ENCODE peak calls at places on chromosome 21, in six cellular contexts. One of them, this sample, is unnamed.

GRCh38 chr21:37358392-37358791 is 8.2 kb upstream of the DYRK1A start:
- DNase-seq in GM06990: no peak
- DNase-seq in lung: no peak
- DNase-seq in neural progenitor cell: no peak
- DNase-seq in right atrium auricular region: no peak
- DNase-seq in HFF-Myc: no peak
- DNase-seq in this sample: peak; percentile 60

GRCh38 chr21:16535100-16535418 is 805.3 kb downstream of the USP25 start:
- DNase-seq in HFF-Myc: peak; percentile 55
- DNase-seq in lung: peak; percentile 61
- DNase-seq in GM06990: no peak
- DNase-seq in right atrium auricular region: peak; percentile 92
- DNase-seq in neural progenitor cell: peak; percentile 8
- DNase-seq in this sample: peak; percentile 61

GRCh38 chr21:29378814-29379213 is 80.1 kb downstream of the BACH1 start:
- DNase-seq in lung: peak; percentile 17
- DNase-seq in GM06990: no peak
- DNase-seq in neural progenitor cell: no peak
- DNase-seq in HFF-Myc: no peak
- DNase-seq in right atrium auricular region: no peak
- DNase-seq in this sample: peak; percentile 58

GRCh38 chr21:26099610-26100219 is 70.9 kb downstream of the APP start:
- DNase-seq in lung: no peak
- DNase-seq in HFF-Myc: no peak
- DNase-seq in GM06990: no peak
- DNase-seq in right atrium auricular region: no peak
- DNase-seq in neural progenitor cell: no peak
- DNase-seq in this sample: peak; percentile 71

GRCh38 chr21:15731243-15731613 is 1.4 kb downstream of the USP25 start:
- DNase-seq in HFF-Myc: no peak
- DNase-seq in lung: no peak
- DNase-seq in neural progenitor cell: no peak
- DNase-seq in GM06990: no peak
- DNase-seq in right atrium auricular region: no peak
- DNase-seq in this sample: peak; percentile 13

GRCh38 chr21:15801352-15801863 is 71.6 kb downstream of the USP25 start:
- DNase-seq in lung: no peak
- DNase-seq in HFF-Myc: no peak
- DNase-seq in right atrium auricular region: no peak
- DNase-seq in GM06990: no peak
- DNase-seq in neural progenitor cell: no peak
- DNase-seq in this sample: no peak

GRCh38 chr21:40165212-40165611 is 298.0 kb downstream of the PCP4 start:
- DNase-seq in neural progenitor cell: peak; percentile 61
- DNase-seq in lung: no peak
- DNase-seq in GM06990: no peak
- DNase-seq in right atrium auricular region: no peak
- DNase-seq in HFF-Myc: no peak
- DNase-seq in this sample: no peak

GRCh38 chr21:35303085-35303484 is 254.0 kb upstream of the RUNX1 start:
- DNase-seq in HFF-Myc: peak; percentile 75
- DNase-seq in neural progenitor cell: no peak
- DNase-seq in lung: no peak
- DNase-seq in GM06990: no peak
- DNase-seq in right atrium auricular region: no peak
- DNase-seq in this sample: peak; percentile 89

GRCh38 chr21:35170244-35170756 is 121.2 kb upstream of the RUNX1 start:
- DNase-seq in GM06990: no peak
- DNase-seq in HFF-Myc: no peak
- DNase-seq in neural progenitor cell: no peak
- DNase-seq in lung: no peak
- DNase-seq in right atrium auricular region: no peak
- DNase-seq in this sample: no peak

GRCh38 chr21:36825683-36826082 is 126.8 kb downstream of the SIM2 start:
- DNase-seq in right atrium auricular region: no peak
- DNase-seq in neural progenitor cell: no peak
- DNase-seq in HFF-Myc: no peak
- DNase-seq in GM06990: no peak
- DNase-seq in lung: no peak
- DNase-seq in this sample: no peak

GRCh38 chr21:15848632-15849031 is 118.8 kb downstream of the USP25 start:
- DNase-seq in GM06990: no peak
- DNase-seq in right atrium auricular region: no peak
- DNase-seq in HFF-Myc: no peak
- DNase-seq in neural progenitor cell: no peak
- DNase-seq in lung: no peak
- DNase-seq in this sample: peak; percentile 42

GRCh38 chr21:38938343-38938742 is 132.6 kb downstream of the ETS2 start:
- DNase-seq in GM06990: no peak
- DNase-seq in right atrium auricular region: no peak
- DNase-seq in neural progenitor cell: peak; percentile 66
- DNase-seq in HFF-Myc: no peak
- DNase-seq in lung: no peak
- DNase-seq in this sample: peak; percentile 34

GRCh38 chr21:23951251-23951650 is 1656.0 kb downstream of the MRPL39 start:
- DNase-seq in neural progenitor cell: no peak
- DNase-seq in HFF-Myc: no peak
- DNase-seq in lung: no peak
- DNase-seq in right atrium auricular region: no peak
- DNase-seq in GM06990: no peak
- DNase-seq in this sample: no peak

GRCh38 chr21:18951291-18952038 is 547.9 kb upstream of the TMPRSS15 start:
- DNase-seq in right atrium auricular region: no peak
- DNase-seq in GM06990: no peak
- DNase-seq in lung: no peak
- DNase-seq in HFF-Myc: no peak
- DNase-seq in neural progenitor cell: peak; percentile 84
- DNase-seq in this sample: no peak

GRCh38 chr21:36627242-36627641 is 71.7 kb upstream of the SIM2 start:
- DNase-seq in right atrium auricular region: no peak
- DNase-seq in neural progenitor cell: no peak
- DNase-seq in HFF-Myc: no peak
- DNase-seq in GM06990: no peak
- DNase-seq in lung: no peak
- DNase-seq in this sample: no peak

GRCh38 chr21:26918318-26919065 is 48.4 kb downstream of the ADAMTS5 start:
- DNase-seq in right atrium auricular region: no peak
- DNase-seq in GM06990: no peak
- DNase-seq in lung: no peak
- DNase-seq in HFF-Myc: peak; percentile 43
- DNase-seq in neural progenitor cell: no peak
- DNase-seq in this sample: peak; percentile 92

GRCh38 chr21:36701912-36702621 is 3.2 kb downstream of the SIM2 start:
- DNase-seq in neural progenitor cell: peak; percentile 47
- DNase-seq in right atrium auricular region: no peak
- DNase-seq in HFF-Myc: no peak
- DNase-seq in GM06990: no peak
- DNase-seq in lung: no peak
- DNase-seq in this sample: no peak

GRCh38 chr21:24217141-24217540 is 1390.1 kb downstream of the MRPL39 start:
- DNase-seq in right atrium auricular region: no peak
- DNase-seq in lung: no peak
- DNase-seq in GM06990: no peak
- DNase-seq in HFF-Myc: no peak
- DNase-seq in neural progenitor cell: no peak
- DNase-seq in this sample: no peak

GRCh38 chr21:15468368-15468767 is 261.4 kb upstream of the USP25 start:
- DNase-seq in right atrium auricular region: no peak
- DNase-seq in GM06990: no peak
- DNase-seq in neural progenitor cell: no peak
- DNase-seq in lung: no peak
- DNase-seq in HFF-Myc: no peak
- DNase-seq in this sample: peak; percentile 8

GRCh38 chr21:22791986-22792560 is 1793.9 kb downstream of the NCAM2 start:
- DNase-seq in right atrium auricular region: no peak
- DNase-seq in GM06990: no peak
- DNase-seq in HFF-Myc: peak; percentile 4
- DNase-seq in lung: no peak
- DNase-seq in neural progenitor cell: peak; percentile 72
- DNase-seq in this sample: peak; percentile 45

GRCh38 chr21:37337179-37337578 is 29.4 kb upstream of the DYRK1A start:
- DNase-seq in HFF-Myc: no peak
- DNase-seq in right atrium auricular region: no peak
- DNase-seq in lung: no peak
- DNase-seq in GM06990: no peak
- DNase-seq in neural progenitor cell: no peak
- DNase-seq in this sample: no peak

GRCh38 chr21:17498586-17498985 is 14.3 kb upstream of the CXADR start:
- DNase-seq in neural progenitor cell: no peak
- DNase-seq in GM06990: no peak
- DNase-seq in lung: no peak
- DNase-seq in HFF-Myc: no peak
- DNase-seq in right atrium auricular region: no peak
- DNase-seq in this sample: no peak

GRCh38 chr21:33368576-33368975 is 34.6 kb upstream of the IFNGR2 start:
- DNase-seq in HFF-Myc: no peak
- DNase-seq in lung: no peak
- DNase-seq in GM06990: no peak
- DNase-seq in right atrium auricular region: no peak
- DNase-seq in neural progenitor cell: no peak
- DNase-seq in this sample: no peak

GRCh38 chr21:33364830-33365229 is 38.4 kb upstream of the IFNGR2 start:
- DNase-seq in lung: no peak
- DNase-seq in HFF-Myc: no peak
- DNase-seq in neural progenitor cell: no peak
- DNase-seq in GM06990: no peak
- DNase-seq in right atrium auricular region: no peak
- DNase-seq in this sample: no peak

GRCh38 chr21:33368124-33368523 is 35.1 kb upstream of the IFNGR2 start:
- DNase-seq in neural progenitor cell: no peak
- DNase-seq in lung: no peak
- DNase-seq in HFF-Myc: no peak
- DNase-seq in GM06990: no peak
- DNase-seq in right atrium auricular region: no peak
- DNase-seq in this sample: no peak

GRCh38 chr21:33369586-33369985 is 33.6 kb upstream of the IFNGR2 start:
- DNase-seq in GM06990: no peak
- DNase-seq in HFF-Myc: no peak
- DNase-seq in right atrium auricular region: no peak
- DNase-seq in neural progenitor cell: no peak
- DNase-seq in lung: no peak
- DNase-seq in this sample: no peak

DNA sequence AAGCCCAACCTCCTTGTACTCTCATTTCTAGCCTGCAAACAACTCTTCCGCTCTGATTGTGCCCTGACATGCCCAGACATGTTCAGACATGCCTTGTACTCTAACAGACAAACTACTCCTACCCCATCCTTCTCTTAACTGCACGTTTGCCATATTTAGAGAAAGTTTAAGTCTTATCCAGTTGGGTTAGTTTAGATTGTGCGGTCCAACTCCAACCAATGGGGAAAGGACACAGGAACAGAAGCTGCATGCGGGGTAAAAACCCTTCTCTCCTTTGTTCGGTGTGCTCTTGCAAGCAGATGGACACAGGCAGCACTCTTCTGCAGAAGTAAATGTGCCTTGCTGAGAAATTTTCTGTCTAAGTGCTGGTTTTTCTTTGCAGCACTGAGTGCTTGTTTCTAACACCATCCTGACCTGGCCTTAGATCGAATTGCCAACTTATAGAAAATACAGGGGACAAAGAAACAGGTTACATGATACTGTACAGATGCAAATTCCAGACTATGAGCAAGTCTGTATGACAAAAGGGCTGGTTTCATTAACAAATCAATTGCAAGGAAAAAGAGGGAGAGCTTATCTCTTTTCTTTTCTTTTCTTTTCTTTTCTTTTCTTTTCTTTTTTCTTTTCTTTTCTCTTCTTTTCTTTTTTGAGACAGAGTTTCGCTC is 35.8 kb upstream of the IFNGR2 start:
- DNase-seq in HFF-Myc: peak; percentile 37
- DNase-seq in right atrium auricular region: no peak
- DNase-seq in GM06990: no peak
- DNase-seq in lung: no peak
- DNase-seq in neural progenitor cell: peak; percentile 19
- DNase-seq in this sample: no peak
- H3K4me3 ChIP-seq in HFF-Myc: no peak overlapping the region
- H3K4me3 ChIP-seq in right atrium auricular region: no peak overlapping the region
- H3K4me3 ChIP-seq in GM06990: no peak overlapping the region
- H3K4me3 ChIP-seq in lung: no peak overlapping the region
- H3K4me3 ChIP-seq in neural progenitor cell: no peak overlapping the region
- H3K4me3 ChIP-seq in this sample: no peak overlapping the region

DNA sequence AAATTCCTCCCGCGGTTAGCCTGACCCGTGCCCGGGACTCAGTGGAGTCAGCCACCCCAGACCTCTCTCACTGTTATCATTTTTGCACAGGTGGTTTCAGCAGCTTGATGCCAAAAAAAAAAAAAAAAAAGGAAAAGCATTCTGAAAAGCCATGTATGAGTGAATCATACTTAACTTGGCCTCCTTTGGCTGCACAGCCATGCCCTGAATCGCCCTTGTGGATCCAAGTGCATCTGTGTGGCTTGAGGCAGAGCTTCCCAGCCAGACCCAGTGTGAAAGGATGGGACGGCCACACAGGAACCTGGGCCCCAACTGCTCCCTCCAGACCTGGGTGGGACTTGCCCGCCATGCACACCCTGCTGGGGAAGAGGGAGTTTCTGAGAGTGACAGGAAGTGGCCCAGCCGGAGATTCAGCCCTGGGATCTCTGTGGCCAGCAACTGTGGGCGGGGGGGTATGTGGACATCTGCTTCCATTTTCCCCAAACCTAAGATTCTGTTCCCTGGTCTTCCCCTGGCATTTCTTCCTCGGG is 8.6 kb downstream of the YBEY start:
- DNase-seq in GM06990: no peak
- DNase-seq in lung: no peak
- DNase-seq in right atrium auricular region: no peak
- DNase-seq in neural progenitor cell: no peak
- DNase-seq in HFF-Myc: peak; percentile 48
- DNase-seq in this sample: peak; percentile 53
- TF ChIP-seq CTCF in GM06990: no peak
- TF ChIP-seq CTCF in lung: no peak
- TF ChIP-seq CTCF in right atrium auricular region: no peak
- TF ChIP-seq CTCF in neural progenitor cell: no peak
- TF ChIP-seq CTCF in HFF-Myc: no peak
- TF ChIP-seq CTCF in this sample: no peak

GRCh38 chr21:45556302-45556644 is 14.0 kb upstream of the SLC19A1 start:
- DNase-seq in HFF-Myc: no peak
- DNase-seq in GM06990: no peak
- DNase-seq in neural progenitor cell: no peak
- DNase-seq in lung: no peak
- DNase-seq in right atrium auricular region: no peak
- DNase-seq in this sample: no peak
- H3K4me3 ChIP-seq in HFF-Myc: peak overlapping the region; percentile 47
- H3K4me3 ChIP-seq in GM06990: no peak overlapping the region
- H3K4me3 ChIP-seq in neural progenitor cell: no peak overlapping the region
- H3K4me3 ChIP-seq in lung: no peak overlapping the region
- H3K4me3 ChIP-seq in right atrium auricular region: no peak overlapping the region
- H3K4me3 ChIP-seq in this sample: no peak overlapping the region

DNA sequence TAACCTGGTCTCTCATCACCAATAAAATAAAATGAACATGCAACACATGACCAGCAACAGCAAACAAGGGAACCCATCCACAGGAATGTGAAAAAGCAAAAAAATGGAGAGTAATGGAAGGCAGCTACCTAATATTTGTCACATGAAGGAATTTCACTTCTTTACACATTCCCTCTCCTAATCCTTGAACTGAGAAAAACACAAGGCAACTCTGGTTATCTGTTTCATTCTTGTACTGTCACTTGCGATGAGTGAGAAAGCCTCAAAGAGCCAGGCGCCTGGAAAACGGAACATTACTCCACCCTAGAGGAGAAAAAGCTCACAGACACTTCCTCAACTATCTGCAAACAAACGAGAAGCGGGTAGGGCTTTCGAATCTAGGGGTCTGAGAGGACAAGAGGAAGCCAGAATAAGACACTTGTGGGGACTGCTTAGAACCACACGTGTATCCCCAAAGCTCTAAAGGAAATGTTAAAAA is 13.8 kb downstream of the HSF2BP start:
- DNase-seq in neural progenitor cell: peak; percentile 66
- DNase-seq in right atrium auricular region: peak; percentile 92
- DNase-seq in lung: peak; percentile 54
- DNase-seq in GM06990: peak; percentile 22
- DNase-seq in HFF-Myc: peak; percentile 35
- DNase-seq in this sample: peak; percentile 97
- TF ChIP-seq CTCF in neural progenitor cell: peak; percentile 51
- TF ChIP-seq CTCF in right atrium auricular region: no peak
- TF ChIP-seq CTCF in lung: no peak
- TF ChIP-seq CTCF in GM06990: peak; percentile 57
- TF ChIP-seq CTCF in HFF-Myc: peak; percentile 48
- TF ChIP-seq CTCF in this sample: peak; percentile 80